ENCODE peak calls at places on chromosomes 13 and 19, in four cellular contexts. Q is BE2C, N is dorsolateral prefrontal cortex, V is progenitor cell of endocrine pancreas. R is an unnamed sample.
A peak's percentile ranks its signal among the peaks of the same experiment; 100 is the strongest.

GRCh38 chr19:3129112-3129511 is 6.7 kb upstream of the GNA15 start:
- DNase-seq in Q (no peak), N (no peak), V (no peak), R (no peak)

GRCh38 chr19:2578391-2578826 is 102.5 kb downstream of the GADD45B start:
- DNase-seq in Q (no peak), N (no peak), V (no peak), R (no peak)

GRCh38 chr13:96994030-96994848 is at the start of gene OXGR1:
- DNase-seq in Q (peak; percentile 23), N (no peak), V (peak; percentile 14), R (no peak)

GRCh38 chr13:50126378-50127016 is 111.3 kb downstream of the KCNRG start:
- DNase-seq in Q (no peak), N (no peak), V (no peak), R (no peak)

GRCh38 chr19:57934820-57935665 is at the start of gene ZNF418:
- DNase-seq in Q (peak; percentile 74), N (peak; percentile 53), V (peak; percentile 21), R (peak; percentile 85)

GRCh38 chr19:1467512-1468273 is 11.3 kb downstream of the C19orf25 start:
- DNase-seq in Q (no peak), N (no peak), V (no peak), R (no peak)

GRCh38 chr13:43804461-43805070 is 17.8 kb upstream of the ENOX1 start:
- DNase-seq in Q (peak; percentile 49), N (no peak), V (no peak), R (no peak)

GRCh38 chr19:2189880-2190279 is 26.1 kb downstream of the DOT1L start:
- DNase-seq in Q (no peak), N (no peak), V (no peak), R (no peak)

GRCh38 chr13:110455941-110456340 is 105.6 kb downstream of the RAB20 start:
- DNase-seq in Q (peak; percentile 85), N (peak; percentile 48), V (peak; percentile 53), R (no peak)

GRCh38 chr19:10000171-10000826 is 10.0 kb downstream of the COL5A3 start:
- DNase-seq in Q (peak; percentile 80), N (peak; percentile 37), V (peak; percentile 59), R (peak; percentile 92)

GRCh38 chr19:9128171-9128570 is 1.4 kb upstream of the OR7G3 start:
- DNase-seq in Q (no peak), N (no peak), V (no peak), R (no peak)

GRCh38 chr19:49950590-49950948 is 10.4 kb downstream of the SIGLEC11 start:
- DNase-seq in Q (no peak), N (no peak), V (no peak), R (no peak)

GRCh38 chr13:37375724-37376123 is 222.8 kb downstream of the POSTN start:
- DNase-seq in Q (no peak), N (no peak), V (no peak), R (no peak)

GRCh38 chr19:35775298-35776101 is at the start of gene ARHGAP33:
- DNase-seq in Q (peak; percentile 100), N (peak; percentile 99), V (peak; percentile 99), R (peak; percentile 99)

GRCh38 chr19:40611096-40611495 is 9.9 kb downstream of the LTBP4 start:
- DNase-seq in Q (no peak), N (no peak), V (no peak), R (no peak)

GRCh38 chr19:32692727-32693061 is 1.1 kb downstream of the NUDT19 start:
- DNase-seq in Q (no peak), N (no peak), V (no peak), R (no peak)

GRCh38 chr13:31629085-31629785 is 110.1 kb upstream of the RXFP2 start:
- DNase-seq in Q (no peak), N (no peak), V (no peak), R (no peak)

GRCh38 chr19:13011653-13012389 is 16.5 kb downstream of the NFIX start:
- DNase-seq in Q (no peak), N (no peak), V (no peak), R (no peak)

GRCh38 chr19:7471696-7472620 is 16.9 kb downstream of the PEX11G start:
- DNase-seq in Q (no peak), N (no peak), V (no peak), R (no peak)

GRCh38 chr13:90787007-90787406 is 560.5 kb upstream of the MIR17HG start:
- DNase-seq in Q (no peak), N (no peak), V (no peak), R (no peak)

GRCh38 chr13:113864303-113864890 is 521 bp upstream of the GAS6 start:
- DNase-seq in Q (no peak), N (no peak), V (no peak), R (peak; percentile 57)

GRCh38 chr13:88887045-88887662 is 1216.0 kb downstream of the SLITRK5 start:
- DNase-seq in Q (peak; percentile 15), N (no peak), V (no peak), R (no peak)

GRCh38 chr19:33774751-33775150 is 21.9 kb upstream of the KCTD15 start:
- DNase-seq in Q (no peak), N (no peak), V (no peak), R (no peak)

GRCh38 chr13:24192036-24192810 is 31.7 kb downstream of the SPATA13 start:
- DNase-seq in Q (no peak), N (no peak), V (no peak), R (no peak)

GRCh38 chr19:13611596-13611995 is 105.3 kb upstream of the CACNA1A start:
- DNase-seq in Q (no peak), N (no peak), V (no peak), R (no peak)

GRCh38 chr19:55579766-55580621 is 654 bp downstream of the ZNF579 start:
- DNase-seq in Q (no peak), N (no peak), V (no peak), R (no peak)

GRCh38 chr13:100707818-100708740 is 33.5 kb upstream of the TMTC4 start:
- DNase-seq in Q (no peak), N (no peak), V (no peak), R (no peak)

GRCh38 chr13:110338441-110339101 is 31.5 kb downstream of the COL4A2 start:
- DNase-seq in Q (no peak), N (no peak), V (no peak), R (no peak)

GRCh38 chr13:45401306-45401705 is 16.9 kb downstream of the SLC25A30 start:
- DNase-seq in Q (no peak), N (no peak), V (no peak), R (no peak)

GRCh38 chr13:36211567-36211966 is 2.8 kb downstream of the SOHLH2 start:
- DNase-seq in Q (no peak), N (no peak), V (no peak), R (no peak)

GRCh38 chr19:6811906-6812305 is 39.4 kb downstream of the VAV1 start:
- DNase-seq in Q (peak; percentile 45), N (no peak), V (no peak), R (no peak)

GRCh38 chr13:49108204-49108603 is 111.9 kb upstream of the MLNR start:
- DNase-seq in Q (no peak), N (no peak), V (no peak), R (no peak)

GRCh38 chr13:36131215-36131930 is at the start of gene DCLK1:
- DNase-seq in Q (peak; percentile 74), N (peak; percentile 29), V (peak; percentile 36), R (no peak)

GRCh38 chr13:21625366-21625765 is 21.4 kb upstream of the MICU2 start:
- DNase-seq in Q (peak; percentile 31), N (no peak), V (no peak), R (no peak)

GRCh38 chr13:89514534-89515312 is 1832.8 kb upstream of the MIR17HG start:
- DNase-seq in Q (no peak), N (no peak), V (no peak), R (no peak)

GRCh38 chr19:42132030-42132628 is at the start of gene POU2F2:
- DNase-seq in Q (no peak), N (no peak), V (no peak), R (no peak)

GRCh38 chr13:44452418-44452817 is 78.8 kb downstream of the SERP2 start:
- DNase-seq in Q (no peak), N (no peak), V (no peak), R (no peak)

GRCh38 chr13:48220592-48221300 is 12.3 kb upstream of the ITM2B start:
- DNase-seq in Q (no peak), N (no peak), V (no peak), R (no peak)

GRCh38 chr13:26923824-26924605 is 163.4 kb upstream of the GPR12 start:
- DNase-seq in Q (no peak), N (no peak), V (no peak), R (no peak)

GRCh38 chr13:110073982-110074381 is 233.0 kb downstream of the COL4A1 start:
- DNase-seq in Q (no peak), N (no peak), V (no peak), R (no peak)

DNA sequence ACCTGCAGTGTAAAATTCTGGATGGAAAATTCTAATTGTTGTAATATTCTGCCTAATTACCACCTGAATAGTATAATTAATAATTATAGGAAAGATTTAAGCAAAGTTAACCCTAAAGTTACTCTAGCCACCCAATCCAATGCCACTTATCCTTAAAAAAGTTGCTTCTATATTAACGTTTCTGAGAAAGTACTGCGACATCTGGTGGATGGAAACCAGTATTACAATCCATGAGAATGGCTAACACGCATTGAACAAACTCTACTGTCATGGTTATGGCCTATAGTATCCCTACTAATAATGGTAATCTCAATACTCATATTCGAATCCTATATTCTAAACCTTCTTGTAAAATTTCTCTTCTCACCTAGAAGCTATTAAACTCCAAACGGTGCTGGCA is 1551.8 kb downstream of the SLITRK1 start:
- DNase-seq in Q (no peak), N (no peak), V (no peak), R (no peak)
- TF ChIP-seq CTCF in Q (peak; percentile 61), N (peak; percentile 40), V (peak; percentile 42), R (peak; percentile 44)

GRCh38 chr19:52942371-52943133 is 19.3 kb upstream of the ZNF888 start:
- DNase-seq in Q (peak; percentile 88), N (peak; percentile 71), V (peak; percentile 93), R (peak; percentile 98)
- TF ChIP-seq CTCF in Q (no peak), N (peak; percentile 18), V (no peak), R (no peak)

GRCh38 chr13:94716016-94716415 is 3.7 kb upstream of the SOX21 start:
- DNase-seq in Q (no peak), N (no peak), V (no peak), R (no peak)
- TF ChIP-seq CTCF in Q (no peak), N (peak; percentile 41), V (peak; percentile 42), R (no peak)

DNA sequence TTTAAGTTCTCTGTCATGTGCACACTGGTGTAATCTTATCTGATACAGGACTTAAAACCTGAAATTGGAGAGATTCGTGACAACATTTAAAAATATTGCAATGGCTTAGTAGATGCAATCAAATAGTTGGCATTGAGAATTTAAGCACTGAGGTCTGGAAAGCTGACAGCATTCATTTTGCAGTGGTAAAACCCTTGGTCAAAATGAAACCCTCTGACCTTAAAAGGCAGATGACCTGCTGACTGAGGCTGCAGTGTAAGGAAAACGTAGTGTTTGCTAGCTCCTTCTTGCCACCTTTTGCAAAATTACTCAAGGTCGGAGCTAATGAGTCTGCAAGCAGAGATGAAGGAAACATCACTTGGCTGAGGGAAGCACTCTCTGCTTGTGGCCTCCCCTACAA is 150.6 kb downstream of the KCTD12 start:
- DNase-seq in Q (no peak), N (no peak), V (no peak), R (no peak)
- TF ChIP-seq CTCF in Q (no peak), N (no peak), V (no peak), R (no peak)

DNA sequence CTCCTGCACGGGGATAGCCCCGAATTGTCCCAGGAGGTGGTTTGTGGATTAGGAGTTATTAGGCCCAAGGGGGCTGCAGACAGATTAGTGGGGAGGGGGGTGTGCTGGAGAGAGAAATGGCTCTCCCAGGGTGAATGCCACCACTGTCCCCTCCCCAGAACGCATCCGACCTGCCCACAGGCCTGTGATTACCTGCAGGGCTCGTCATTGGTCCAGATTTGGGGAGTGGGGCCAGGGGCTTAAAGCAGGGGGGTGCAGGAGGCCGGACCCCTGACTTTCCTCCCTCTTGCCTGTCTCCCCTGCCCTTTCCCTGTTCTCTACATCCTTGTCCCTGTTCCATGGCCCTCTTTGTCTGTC is 1.2 kb downstream of the NRTN start:
- DNase-seq in Q (no peak), N (no peak), V (no peak), R (no peak)
- TF ChIP-seq CTCF in Q (no peak), N (no peak), V (no peak), R (no peak)